ENCODE peak calls at places on chromosomes 4 and X, in six cellular contexts. U, D, Y, E, S and C are unnamed samples.

GRCh38 chr4:142222127-142222526 is 585.7 kb downstream of the IL15 start:
- DNase-seq in U (peak), D (no peak), Y (no peak), E (no peak), S (no peak), C (no peak)

GRCh38 chr4:86921608-86922252 is 13.1 kb upstream of the AFF1 start:
- DNase-seq in U (no peak), D (no peak), Y (no peak), E (no peak), S (peak), C (no peak)

GRCh38 chrX:11437642-11438379 is 144.6 kb downstream of the AMELX start:
- DNase-seq in U (peak), D (peak), Y (peak), E (no peak), S (no peak), C (no peak)

GRCh38 chr4:38078590-38079381 is 118.6 kb downstream of the PTTG2 start:
- DNase-seq in U (peak), D (no peak), Y (peak), E (no peak), S (no peak), C (no peak)

GRCh38 chr4:1960170-1960825 is 48.5 kb downstream of the NELFA start:
- DNase-seq in U (peak), D (no peak), Y (no peak), E (no peak), S (no peak), C (no peak)

GRCh38 chrX:14700982-14701381 is 171.6 kb downstream of the GLRA2 start:
- DNase-seq in U (no peak), D (no peak), Y (no peak), E (no peak), S (no peak), C (no peak)

GRCh38 chr4:38846015-38846414 is 10.6 kb downstream of the TLR6 start:
- DNase-seq in U (no peak), D (no peak), Y (no peak), E (no peak), S (no peak), C (no peak)

GRCh38 chr4:88698539-88698938 is 910 bp upstream of the NAP1L5 start:
- DNase-seq in U (no peak), D (peak), Y (no peak), E (no peak), S (no peak), C (no peak)

GRCh38 chrX:105874790-105875189 is 52.5 kb downstream of the NRK start:
- DNase-seq in U (no peak), D (no peak), Y (no peak), E (no peak), S (no peak), C (no peak)

GRCh38 chr4:128384091-128384520 is 96.5 kb upstream of the PGRMC2 start:
- DNase-seq in U (peak), D (peak), Y (peak), E (no peak), S (peak), C (no peak)

GRCh38 chr4:26410385-26411293 is 79.6 kb downstream of the CCKAR start:
- DNase-seq in U (peak), D (peak), Y (peak), E (no peak), S (peak), C (peak)

GRCh38 chr4:151045907-151046306 is 30.8 kb upstream of the LRBA start:
- DNase-seq in U (no peak), D (peak), Y (no peak), E (peak), S (no peak), C (no peak)

GRCh38 chr4:14783011-14783877 is 219.0 kb upstream of the CPEB2 start:
- DNase-seq in U (peak), D (no peak), Y (no peak), E (no peak), S (no peak), C (no peak)

GRCh38 chr4:144355809-144356757 is 215.6 kb upstream of the GYPA start:
- DNase-seq in U (peak), D (peak), Y (peak), E (peak), S (peak), C (peak)
- H3K4ac ChIP-seq in U (no peak), D (peak), Y (no peak), E (no peak), S (no peak), C (no peak)

GRCh38 chr4:80305466-80305865 is 30.1 kb upstream of the CFAP299 start:
- DNase-seq in U (peak), D (no peak), Y (peak), E (no peak), S (no peak), C (no peak)

GRCh38 chr4:80306255-80306654 is 29.3 kb upstream of the CFAP299 start:
- DNase-seq in U (peak), D (no peak), Y (peak), E (no peak), S (no peak), C (no peak)

GRCh38 chr4:80302616-80303223 is 32.8 kb upstream of the CFAP299 start:
- DNase-seq in U (no peak), D (no peak), Y (no peak), E (no peak), S (no peak), C (no peak)

GRCh38 chr4:80307183-80307735 is 28.3 kb upstream of the CFAP299 start:
- DNase-seq in U (peak), D (peak), Y (peak), E (no peak), S (no peak), C (no peak)

DNA sequence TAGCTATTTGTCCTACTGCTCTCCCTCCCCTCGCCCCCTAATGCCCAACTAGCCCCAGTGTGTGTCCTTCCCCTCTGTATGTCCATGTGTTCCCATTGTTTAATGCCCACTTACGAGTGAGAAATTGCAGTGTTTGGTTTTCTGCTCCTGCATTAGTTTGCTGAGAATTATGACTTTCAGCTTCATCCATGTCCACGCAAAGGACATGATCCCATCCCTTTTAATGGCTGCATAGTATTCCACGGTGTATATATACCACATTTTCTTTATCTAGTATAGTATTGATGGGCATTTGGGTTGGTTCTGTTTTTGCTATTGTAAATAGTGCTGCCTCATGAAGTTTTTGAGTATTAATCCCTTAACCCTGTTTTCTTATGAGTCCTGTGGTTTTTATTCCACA is 33.6 kb upstream of the CFAP299 start:
- DNase-seq in U (no peak), D (no peak), Y (no peak), E (no peak), S (no peak), C (no peak)
- H3K4ac ChIP-seq in U (no peak), D (no peak), Y (no peak), E (no peak), S (no peak), C (no peak)

DNA sequence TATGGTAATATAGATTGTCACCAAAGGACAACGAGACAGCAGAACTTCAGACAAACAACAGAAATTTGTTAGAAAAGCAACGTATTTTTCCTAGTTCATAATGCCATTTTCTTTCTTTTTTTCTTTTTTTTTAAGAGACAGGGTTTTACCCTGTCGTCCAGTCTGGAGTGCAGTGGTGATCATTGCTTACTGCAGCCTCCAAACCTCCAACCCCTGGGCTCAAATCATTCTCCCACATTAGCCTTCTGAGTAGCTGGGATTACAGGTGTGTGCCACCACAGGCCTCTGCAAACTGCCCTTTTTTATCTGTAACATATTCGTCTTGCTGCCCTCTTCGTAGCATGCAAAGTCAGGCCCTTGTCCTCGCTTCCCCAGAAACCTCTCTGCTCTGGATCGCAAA is 116.5 kb upstream of the PDLIM3 start:
- DNase-seq in U (no peak), D (no peak), Y (no peak), E (no peak), S (no peak), C (no peak)
- H3K4ac ChIP-seq in U (no peak), D (no peak), Y (no peak), E (no peak), S (no peak), C (no peak)

GRCh38 chr4:152696764-152697250 is 17.0 kb upstream of the TMEM154 start:
- DNase-seq in U (peak), D (no peak), Y (peak), E (no peak), S (no peak), C (no peak)

GRCh38 chr4:152700151-152700550 is 20.4 kb upstream of the TMEM154 start:
- DNase-seq in U (no peak), D (peak), Y (no peak), E (peak), S (no peak), C (no peak)

GRCh38 chr4:152697284-152698011 is 17.7 kb upstream of the TMEM154 start:
- DNase-seq in U (no peak), D (no peak), Y (no peak), E (no peak), S (no peak), C (no peak)

GRCh38 chr4:152698012-152698499 is 18.3 kb upstream of the TMEM154 start:
- DNase-seq in U (no peak), D (no peak), Y (no peak), E (no peak), S (no peak), C (no peak)

DNA sequence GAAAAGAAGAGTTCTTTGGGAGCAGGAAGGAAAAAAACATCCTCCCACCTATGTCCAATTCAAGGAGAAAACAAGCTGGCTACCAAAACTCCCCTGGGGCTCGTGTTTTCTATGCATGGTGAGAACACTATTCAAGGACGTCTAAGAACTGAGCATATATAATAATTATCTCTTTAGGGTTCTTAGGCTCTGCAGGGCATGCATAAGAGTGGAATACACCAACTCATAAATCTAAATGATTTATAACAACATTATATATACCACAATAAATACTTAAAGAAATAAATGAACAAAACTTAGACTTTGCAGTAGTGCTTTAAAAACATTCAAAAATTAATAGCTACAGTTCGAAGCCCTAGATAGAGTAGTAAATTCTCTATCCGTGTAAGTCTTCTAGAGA is 19.5 kb upstream of the TMEM154 start:
- DNase-seq in U (no peak), D (no peak), Y (no peak), E (no peak), S (no peak), C (no peak)
- H3K4ac ChIP-seq in U (no peak), D (peak), Y (no peak), E (no peak), S (no peak), C (no peak)